ENCODE peak calls at places on chromosomes 12 and 14, in four cellular contexts. V is AG04450, K is astrocyte of the cerebellum, P is pancreas. F is an unnamed sample.

GRCh38 chr12:84653482-84653881 is 259.1 kb downstream of the SLC6A15 start:
- DNase-seq in V (no peak), K (no peak), P (no peak), F (no peak)

GRCh38 chr12:109863961-109864712 is 16.2 kb downstream of the GLTP start:
- DNase-seq in V (no peak), K (no peak), P (peak; percentile 85), F (peak; percentile 17)

GRCh38 chr14:93747102-93747501 is 41.2 kb downstream of the PRIMA1 start:
- DNase-seq in V (no peak), K (no peak), P (no peak), F (no peak)

GRCh38 chr14:26216797-26217196 is 381.0 kb downstream of the NOVA1 start:
- DNase-seq in V (no peak), K (no peak), P (no peak), F (no peak)

GRCh38 chr12:70664463-70664862 is 27.2 kb upstream of the PTPRB start:
- DNase-seq in V (no peak), K (peak; percentile 35), P (no peak), F (no peak)

GRCh38 chr14:22850944-22851790 is 14.8 kb downstream of the MMP14 start:
- DNase-seq in V (peak; percentile 82), K (peak; percentile 89), P (peak; percentile 92), F (peak; percentile 99)

GRCh38 chr12:57236925-57237652 is 7.6 kb downstream of the SHMT2 start:
- DNase-seq in V (no peak), K (no peak), P (no peak), F (no peak)

GRCh38 chr12:6613776-6614512 is 6.8 kb upstream of the CHD4 start:
- DNase-seq in V (peak; percentile 93), K (peak; percentile 89), P (peak; percentile 92), F (peak; percentile 99)

GRCh38 chr12:89453579-89453978 is 71.0 kb downstream of the GALNT4 start:
- DNase-seq in V (peak; percentile 46), K (no peak), P (no peak), F (peak; percentile 64)

GRCh38 chr12:96136720-96137378 is 57.3 kb upstream of the ELK3 start:
- DNase-seq in V (no peak), K (no peak), P (no peak), F (peak; percentile 53)

GRCh38 chr12:26117321-26117720 is 7.5 kb downstream of the BHLHE41 start:
- DNase-seq in V (no peak), K (no peak), P (no peak), F (no peak)

GRCh38 chr12:125183187-125184067 is 118.2 kb downstream of the AACS start:
- DNase-seq in V (peak; percentile 42), K (peak; percentile 42), P (peak; percentile 62), F (peak; percentile 62)

GRCh38 chr12:110501378-110501721 is 561 bp downstream of the VPS29 start:
- DNase-seq in V (no peak), K (peak; percentile 23), P (no peak), F (peak; percentile 48)

GRCh38 chr12:122045262-122045661 is 23.6 kb downstream of the BCL7A start:
- DNase-seq in V (no peak), K (no peak), P (no peak), F (no peak)

GRCh38 chr12:12926571-12927071 is 25.3 kb downstream of the GPRC5D start:
- DNase-seq in V (no peak), K (no peak), P (no peak), F (peak; percentile 82)
- H3K4me3 ChIP-seq in V (no peak overlapping the region), K (no peak overlapping the region), P (no peak overlapping the region), F (no peak overlapping the region)

GRCh38 chr14:35533357-35534129 is 421 bp upstream of the INSM2 start:
- DNase-seq in V (no peak), K (peak; percentile 8), P (peak; percentile 55), F (peak; percentile 21)
- TF ChIP-seq CTCF in V (peak; percentile 8), K (no peak), P (no peak), F (no peak)

DNA sequence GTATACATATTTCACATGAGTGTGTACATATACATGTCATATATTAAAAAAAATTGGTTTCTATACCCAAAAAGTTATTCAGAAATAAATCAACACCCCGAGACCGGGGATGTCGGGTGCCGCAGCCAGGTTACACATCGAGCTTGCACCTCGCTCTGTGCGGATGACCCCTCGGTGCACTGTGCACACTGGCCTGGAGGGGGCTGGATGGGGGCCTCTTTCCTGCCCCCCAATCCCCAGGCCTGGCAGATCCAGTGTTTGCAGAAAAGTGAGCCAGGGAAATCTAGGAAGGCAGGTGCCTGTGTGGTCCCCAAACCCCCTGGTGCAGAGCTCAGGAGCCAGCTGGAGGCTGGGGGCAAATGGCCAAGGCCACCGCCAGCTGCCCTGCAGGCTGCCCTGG is 27.1 kb upstream of the GPR68 start:
- DNase-seq in V (no peak), K (no peak), P (no peak), F (no peak)
- H3K4me3 ChIP-seq in V (no peak overlapping the region), K (no peak overlapping the region), P (no peak overlapping the region), F (no peak overlapping the region)

DNA sequence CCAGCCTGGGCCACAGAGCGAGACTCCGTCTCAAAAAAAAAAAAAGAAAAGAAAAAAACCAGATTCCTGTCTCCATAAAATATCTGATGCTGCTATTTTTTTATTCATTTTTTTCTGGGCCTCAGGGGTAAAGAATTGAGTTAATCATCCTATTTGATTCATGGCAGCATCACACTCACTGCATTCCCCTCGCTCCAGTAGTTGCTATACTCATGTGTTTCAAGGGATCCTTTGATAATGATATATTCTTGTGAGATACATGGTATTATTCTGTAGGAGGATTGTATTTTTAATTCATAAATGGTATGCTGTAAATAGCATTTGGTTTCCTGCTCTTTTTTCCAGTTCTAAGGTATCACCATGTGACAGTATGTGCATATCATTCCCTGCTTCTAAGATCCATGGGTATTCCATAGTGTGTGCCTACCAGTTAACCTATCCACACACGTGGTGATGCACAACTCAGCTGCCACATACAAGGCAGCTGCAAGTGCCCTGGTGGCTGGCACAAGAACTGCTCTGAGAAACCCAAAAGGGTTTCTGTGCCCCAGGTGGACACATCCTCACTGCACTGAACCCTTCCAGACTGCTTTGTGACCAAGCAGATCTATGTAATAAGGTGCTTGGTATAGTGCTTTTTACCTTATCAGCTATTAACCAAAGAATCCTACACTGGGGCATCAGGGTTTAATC is 74.7 kb downstream of the ZFP36L1 start:
- DNase-seq in V (no peak), K (no peak), P (peak; percentile 11), F (no peak)
- TF ChIP-seq CTCF in V (peak; percentile 40), K (peak; percentile 21), P (no peak), F (peak; percentile 36)

DNA sequence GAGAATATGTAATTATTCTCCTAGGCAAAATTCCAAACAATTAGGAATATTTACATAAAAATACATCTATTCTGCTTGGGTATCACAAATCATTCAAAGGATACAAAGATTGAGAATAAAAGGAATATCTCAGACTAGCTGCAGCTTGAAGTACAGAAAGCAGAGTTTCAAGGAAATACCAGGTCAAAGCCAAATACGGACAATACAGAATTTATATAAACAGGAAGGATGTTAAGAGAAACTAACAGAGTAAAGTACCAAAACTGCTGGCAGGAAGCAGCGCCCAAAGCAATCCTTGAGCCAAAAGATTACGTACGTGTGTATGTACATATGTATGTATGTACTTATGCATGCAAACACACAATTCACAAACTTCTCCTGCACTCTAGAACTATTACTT is 86.6 kb downstream of the PPP1R12A start:
- DNase-seq in V (peak; percentile 13), K (no peak), P (no peak), F (no peak)
- H3K4me3 ChIP-seq in V (no peak overlapping the region), K (no peak overlapping the region), P (no peak overlapping the region), F (no peak overlapping the region)